ENCODE peak calls at places on chromosome 11, in five cellular contexts. D, U, Z, R and N are unnamed samples.

GRCh38 chr11:131694526-131695424 is 324.4 kb downstream of the NTM start:
- DNase-seq in D (peak), U (peak), Z (peak), R (peak), N (peak)

GRCh38 chr11:92284558-92284957 is 59.9 kb downstream of the FAT3 start:
- DNase-seq in D (no peak), U (no peak), Z (no peak), R (no peak), N (no peak)

GRCh38 chr11:1785749-1786261 is 22.1 kb upstream of the CTSD start:
- DNase-seq in D (no peak), U (no peak), Z (peak), R (no peak), N (no peak)

GRCh38 chr11:68843052-68843561 is 1.4 kb upstream of the CPT1A start:
- DNase-seq in D (peak), U (no peak), Z (peak), R (peak), N (no peak)

GRCh38 chr11:61170566-61170965 is 9.3 kb upstream of the VPS37C start:
- DNase-seq in D (no peak), U (no peak), Z (no peak), R (no peak), N (no peak)

GRCh38 chr11:201936-202335 is 5.3 kb downstream of the BET1L start:
- DNase-seq in D (no peak), U (no peak), Z (no peak), R (no peak), N (peak)

GRCh38 chr11:2521081-2521480 is 76.3 kb downstream of the KCNQ1 start:
- DNase-seq in D (no peak), U (no peak), Z (peak), R (no peak), N (peak)

GRCh38 chr11:14132312-14132711 is 169.8 kb downstream of the SPON1 start:
- DNase-seq in D (no peak), U (no peak), Z (no peak), R (no peak), N (no peak)

GRCh38 chr11:7872913-7873312 is 58.2 kb downstream of the OR10A6 start:
- DNase-seq in D (no peak), U (no peak), Z (no peak), R (no peak), N (no peak)

GRCh38 chr11:74681686-74682651 is 49.3 kb downstream of the CHRDL2 start:
- DNase-seq in D (no peak), U (no peak), Z (no peak), R (peak), N (peak)

GRCh38 chr11:7494086-7494775 is 8.9 kb downstream of the OLFML1 start:
- DNase-seq in D (no peak), U (peak), Z (no peak), R (no peak), N (no peak)

GRCh38 chr11:65576867-65577755 is 1.3 kb downstream of the EHBP1L1 start:
- DNase-seq in D (peak), U (no peak), Z (no peak), R (peak), N (peak)

GRCh38 chr11:116192509-116193206 is 580.1 kb downstream of the BUD13 start:
- DNase-seq in D (no peak), U (no peak), Z (peak), R (no peak), N (no peak)

GRCh38 chr11:16403851-16404250 is 47.5 kb upstream of the SOX6 start:
- DNase-seq in D (no peak), U (no peak), Z (no peak), R (no peak), N (no peak)

GRCh38 chr11:35088676-35089075 is 50.3 kb upstream of the CD44 start:
- DNase-seq in D (no peak), U (no peak), Z (no peak), R (peak), N (no peak)

GRCh38 chr11:1994121-1994520 is 3.5 kb downstream of the H19 start:
- DNase-seq in D (no peak), U (no peak), Z (no peak), R (no peak), N (no peak)

GRCh38 chr11:93585758-93586157 is 42.6 kb upstream of the SMCO4 start:
- DNase-seq in D (no peak), U (peak), Z (peak), R (peak), N (no peak)

GRCh38 chr11:29184939-29185890 is 831.6 kb downstream of the KCNA4 start:
- DNase-seq in D (no peak), U (no peak), Z (no peak), R (peak), N (no peak)

GRCh38 chr11:2702771-2703486 is 3.1 kb upstream of the KCNQ1OT1 start:
- DNase-seq in D (no peak), U (no peak), Z (no peak), R (no peak), N (peak)

GRCh38 chr11:35947437-35947836 is 3.6 kb downstream of the LDLRAD3 start:
- DNase-seq in D (no peak), U (no peak), Z (no peak), R (no peak), N (no peak)

GRCh38 chr11:79150966-79151365 is 289.9 kb downstream of the TENM4 start:
- DNase-seq in D (no peak), U (no peak), Z (no peak), R (no peak), N (no peak)

GRCh38 chr11:77131560-77131959 is 3.5 kb downstream of the MYO7A start:
- DNase-seq in D (no peak), U (no peak), Z (no peak), R (no peak), N (peak)

GRCh38 chr11:117610901-117611300 is 186.1 kb downstream of the DSCAML1 start:
- DNase-seq in D (no peak), U (no peak), Z (no peak), R (no peak), N (no peak)

GRCh38 chr11:113896156-113896879 is 8.3 kb upstream of the HTR3B start:
- DNase-seq in D (peak), U (peak), Z (peak), R (peak), N (no peak)

GRCh38 chr11:43868852-43869567 is 11.6 kb upstream of the ALKBH3 start:
- DNase-seq in D (peak), U (peak), Z (no peak), R (peak), N (no peak)

GRCh38 chr11:75966546-75967287 is 151.7 kb downstream of the UVRAG start:
- DNase-seq in D (peak), U (no peak), Z (no peak), R (peak), N (no peak)

GRCh38 chr11:119641991-119642745 is 86.8 kb downstream of the NECTIN1 start:
- DNase-seq in D (peak), U (peak), Z (peak), R (peak), N (no peak)

GRCh38 chr11:110349109-110349996 is 52.9 kb upstream of the RDX start:
- DNase-seq in D (no peak), U (no peak), Z (peak), R (no peak), N (no peak)

GRCh38 chr11:765025-765801 is 12.1 kb downstream of the GATD1 start:
- DNase-seq in D (peak), U (peak), Z (peak), R (peak), N (peak)

GRCh38 chr11:118872403-118872821 is 11.3 kb upstream of the CXCR5 start:
- DNase-seq in D (no peak), U (no peak), Z (no peak), R (no peak), N (no peak)

GRCh38 chr11:111882202-111882601 is 2.9 kb downstream of the CFAP68 start:
- DNase-seq in D (no peak), U (no peak), Z (no peak), R (no peak), N (no peak)

GRCh38 chr11:126282361-126282741 is 542 bp upstream of the TIRAP start:
- DNase-seq in D (no peak), U (no peak), Z (peak), R (peak), N (no peak)

GRCh38 chr11:126490261-126490660 is 134.8 kb downstream of the ST3GAL4 start:
- DNase-seq in D (no peak), U (no peak), Z (no peak), R (no peak), N (no peak)

GRCh38 chr11:27618591-27618990 is 81.7 kb downstream of the BDNF start:
- DNase-seq in D (no peak), U (no peak), Z (no peak), R (peak), N (no peak)

GRCh38 chr11:19079643-19080440 is 19.3 kb upstream of the MRGPRX2 start:
- DNase-seq in D (peak), U (no peak), Z (no peak), R (peak), N (no peak)

DNA sequence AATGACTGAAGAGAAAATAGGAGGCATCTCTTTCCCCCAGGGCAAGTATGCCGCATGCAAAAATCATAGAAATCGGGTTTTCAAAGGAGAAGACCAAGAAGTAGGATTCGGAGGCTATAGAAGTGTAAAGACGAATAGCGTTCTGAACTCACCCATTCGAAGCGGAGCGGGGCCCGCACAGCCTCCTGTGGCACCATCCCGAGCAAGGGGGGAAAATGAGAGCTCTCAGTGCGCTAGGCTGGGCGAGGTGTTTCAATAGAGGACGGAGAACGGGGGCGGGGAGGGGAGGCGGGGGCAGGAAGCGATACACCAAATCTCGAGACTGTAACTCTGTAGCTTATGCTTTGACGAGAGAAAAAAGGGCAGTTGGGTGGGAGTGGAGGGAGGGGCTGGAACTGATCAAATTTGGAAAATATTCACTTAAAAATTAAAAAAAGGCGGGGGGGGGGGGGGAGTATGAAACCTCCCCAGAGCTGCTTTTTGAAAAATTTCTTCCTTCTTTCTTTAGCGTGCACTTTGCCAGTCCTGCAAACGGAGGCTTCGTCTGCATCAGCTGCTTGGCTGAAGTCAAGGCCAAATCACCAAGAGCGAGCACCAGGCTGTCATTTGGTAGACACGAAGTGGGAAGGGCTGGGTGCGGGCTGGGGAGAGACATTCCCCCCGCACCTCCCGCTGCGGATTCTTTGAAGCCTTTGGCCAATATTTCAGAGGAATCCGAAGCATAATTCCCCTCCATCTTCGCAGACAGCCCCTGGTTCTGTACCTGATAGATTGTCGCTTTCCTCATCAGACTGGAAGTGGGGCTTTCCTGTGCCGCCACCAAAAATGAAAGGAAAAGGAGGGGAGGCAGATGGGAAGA is 15.6 kb downstream of the BLID start:
- DNase-seq in D (peak), U (no peak), Z (peak), R (peak), N (peak)
- H3K9ac ChIP-seq in D (peak), U (no peak), Z (no peak), R (peak), N (peak)

GRCh38 chr11:9858822-9859221 is 194.9 kb downstream of the SWAP70 start:
- DNase-seq in D (peak), U (peak), Z (peak), R (peak), N (no peak)
- H3K9ac ChIP-seq in D (no peak), U (no peak), Z (no peak), R (no peak), N (no peak)

GRCh38 chr11:67398661-67399563 is 2.7 kb downstream of the PPP1CA start:
- DNase-seq in D (no peak), U (no peak), Z (no peak), R (no peak), N (no peak)
- H3K9ac ChIP-seq in D (no peak), U (peak), Z (no peak), R (no peak), N (no peak)

GRCh38 chr11:12538889-12539421 is 135.3 kb upstream of the TEAD1 start:
- DNase-seq in D (no peak), U (no peak), Z (no peak), R (no peak), N (no peak)
- H3K9ac ChIP-seq in D (no peak), U (peak), Z (no peak), R (peak), N (no peak)